ENCODE peak calls at places on chromosomes 7 and 10, in four cellular contexts. R is stomach, Z is prostate gland, O is GM10248. J is an unnamed sample.

GRCh38 chr10:17669185-17669872 is 25.4 kb downstream of the STAM start:
- DNase-seq in R (no peak), Z (no peak), O (peak; percentile 26), J (no peak)

GRCh38 chr10:110425684-110426293 is 71.9 kb upstream of the DUSP5 start:
- DNase-seq in R (no peak), Z (no peak), O (peak; percentile 70), J (no peak)

GRCh38 chr10:33107953-33108352 is 149.9 kb upstream of the ITGB1 start:
- DNase-seq in R (no peak), Z (no peak), O (no peak), J (no peak)

GRCh38 chr10:23106508-23106907 is 11.1 kb downstream of the MSRB2 start:
- DNase-seq in R (no peak), Z (no peak), O (no peak), J (no peak)

GRCh38 chr7:81213394-81213793 is 294.5 kb upstream of the SEMA3C start:
- DNase-seq in R (no peak), Z (no peak), O (no peak), J (no peak)

GRCh38 chr10:109740436-109740835 is 182.9 kb downstream of the XPNPEP1 start:
- DNase-seq in R (no peak), Z (no peak), O (no peak), J (no peak)

GRCh38 chr7:151279868-151280267 is 31.4 kb upstream of the SMARCD3 start:
- DNase-seq in R (no peak), Z (no peak), O (no peak), J (no peak)

GRCh38 chr10:49062229-49062628 is 53.1 kb downstream of the VSTM4 start:
- DNase-seq in R (no peak), Z (no peak), O (no peak), J (no peak)

GRCh38 chr7:34327681-34328080 is 330.3 kb upstream of the NPSR1 start:
- DNase-seq in R (no peak), Z (no peak), O (no peak), J (no peak)

GRCh38 chr7:47330026-47330425 is 251.9 kb downstream of the TNS3 start:
- DNase-seq in R (no peak), Z (no peak), O (no peak), J (no peak)

GRCh38 chr7:80273327-80273726 is 138.7 kb downstream of the GNAI1 start:
- DNase-seq in R (no peak), Z (no peak), O (no peak), J (no peak)

GRCh38 chr7:41612386-41612785 is 90.5 kb downstream of the INHBA start:
- DNase-seq in R (no peak), Z (no peak), O (no peak), J (no peak)

GRCh38 chr7:80387634-80388033 is 124.2 kb downstream of the GNAT3 start:
- DNase-seq in R (no peak), Z (no peak), O (no peak), J (no peak)

GRCh38 chr7:26627871-26628270 is 236.5 kb downstream of the SKAP2 start:
- DNase-seq in R (no peak), Z (no peak), O (no peak), J (no peak)

GRCh38 chr10:102347236-102347828 is 48.2 kb upstream of the NFKB2 start:
- DNase-seq in R (peak; percentile 63), Z (peak; percentile 27), O (peak; percentile 25), J (no peak)

GRCh38 chr10:11045995-11046394 is 28.3 kb downstream of the CELF2 start:
- DNase-seq in R (no peak), Z (no peak), O (no peak), J (no peak)

GRCh38 chr10:97842658-97843295 is 6.9 kb upstream of the GOLGA7B start:
- DNase-seq in R (no peak), Z (no peak), O (no peak), J (no peak)

GRCh38 chr10:77780180-77780579 is 142.6 kb upstream of the KCNMA1 start:
- DNase-seq in R (peak; percentile 10), Z (no peak), O (no peak), J (no peak)

GRCh38 chr7:126578338-126578737 is 674.4 kb downstream of the GRM8 start:
- DNase-seq in R (no peak), Z (no peak), O (no peak), J (no peak)

GRCh38 chr10:119871881-119872609 is 598 bp downstream of the MCMBP start:
- DNase-seq in R (peak; percentile 65), Z (peak; percentile 33), O (peak; percentile 59), J (no peak)

GRCh38 chr7:55044791-55045190 is 26.0 kb downstream of the EGFR start:
- DNase-seq in R (no peak), Z (peak; percentile 39), O (no peak), J (no peak)

GRCh38 chr10:124624875-124625274 is 119.3 kb downstream of the FAM53B start:
- DNase-seq in R (no peak), Z (peak; percentile 58), O (no peak), J (no peak)

GRCh38 chr10:124627851-124628675 is 116.1 kb downstream of the FAM53B start:
- DNase-seq in R (no peak), Z (no peak), O (no peak), J (no peak)

GRCh38 chr10:124625831-124626238 is 118.3 kb downstream of the FAM53B start:
- DNase-seq in R (no peak), Z (no peak), O (no peak), J (no peak)

GRCh38 chr10:124628676-124629021 is 115.5 kb downstream of the FAM53B start:
- DNase-seq in R (no peak), Z (no peak), O (no peak), J (no peak)

DNA sequence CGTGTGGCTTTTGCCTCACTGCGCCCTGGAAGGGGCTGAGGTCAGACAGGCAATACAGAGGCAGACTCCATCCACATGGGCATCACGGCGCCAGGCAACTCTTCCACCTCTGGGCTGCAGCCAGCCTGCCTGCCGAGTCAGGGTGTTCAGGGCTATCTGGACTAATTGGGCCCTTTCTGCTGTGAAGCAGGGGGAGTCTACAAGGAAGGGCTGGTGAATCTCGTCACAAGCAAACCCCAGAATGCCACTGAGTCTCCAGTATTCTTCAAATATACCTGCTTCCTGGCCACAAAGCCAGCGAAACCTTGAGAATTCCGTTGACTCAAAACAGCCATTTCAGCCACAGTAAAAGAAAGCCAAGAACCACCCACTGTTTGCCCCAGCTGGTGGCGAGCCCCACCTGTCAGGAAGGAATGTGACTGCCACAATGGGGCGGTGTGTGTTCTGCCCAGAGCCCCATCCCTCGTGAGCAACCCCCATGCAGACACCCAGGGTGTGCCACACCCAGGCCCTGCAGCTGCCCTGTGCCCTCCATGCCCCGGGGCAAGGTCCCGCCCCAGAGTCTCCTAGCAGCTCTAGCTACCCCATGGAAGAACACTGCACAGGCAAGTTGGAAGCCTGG is 117.3 kb downstream of the FAM53B start:
- DNase-seq in R (peak; percentile 69), Z (no peak), O (no peak), J (no peak)
- TF ChIP-seq CTCF in R (no peak), Z (no peak), O (no peak), J (no peak)

GRCh38 chr7:137304624-137305235 is 38.8 kb downstream of the PTN start:
- DNase-seq in R (no peak), Z (no peak), O (no peak), J (no peak)
- TF ChIP-seq CTCF in R (no peak), Z (no peak), O (no peak), J (no peak)

GRCh38 chr7:51224811-51225581 is 91.6 kb downstream of the COBL start:
- DNase-seq in R (peak; percentile 87), Z (peak; percentile 50), O (no peak), J (no peak)
- TF ChIP-seq CTCF in R (no peak), Z (peak; percentile 56), O (no peak), J (no peak)

GRCh38 chr10:80444646-80445319 is 9.3 kb upstream of the TSPAN14 start:
- DNase-seq in R (peak; percentile 63), Z (peak; percentile 56), O (peak; percentile 76), J (no peak)

GRCh38 chr10:80442879-80443278 is 11.2 kb upstream of the TSPAN14 start:
- DNase-seq in R (no peak), Z (no peak), O (no peak), J (no peak)

GRCh38 chr10:80444124-80444523 is 10.0 kb upstream of the TSPAN14 start:
- DNase-seq in R (no peak), Z (no peak), O (no peak), J (no peak)

GRCh38 chr10:80441831-80442230 is 12.3 kb upstream of the TSPAN14 start:
- DNase-seq in R (no peak), Z (no peak), O (no peak), J (no peak)

DNA sequence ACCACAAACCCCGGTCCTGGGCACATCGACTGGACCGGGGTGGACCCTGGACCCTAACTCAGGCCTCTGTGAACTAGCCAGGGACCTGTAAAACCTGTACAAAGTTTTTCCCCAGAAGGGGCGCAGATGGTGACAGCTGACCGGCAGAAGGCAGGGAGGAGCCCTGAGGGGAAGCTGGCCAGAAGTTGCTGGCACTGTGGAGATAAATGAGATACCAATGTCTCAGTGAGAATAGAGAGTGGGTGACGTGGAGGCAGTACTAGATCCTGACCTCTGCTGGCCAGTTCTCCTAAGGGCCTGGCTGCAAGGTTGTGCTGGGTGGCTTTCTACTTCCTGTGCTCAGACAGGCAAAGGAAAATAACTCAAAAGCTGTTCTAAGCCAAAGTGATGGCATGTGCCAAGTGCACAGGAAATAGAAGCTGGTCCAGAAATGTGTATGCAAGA is 10.6 kb upstream of the TSPAN14 start:
- DNase-seq in R (no peak), Z (peak; percentile 40), O (peak; percentile 45), J (no peak)
- TF ChIP-seq CTCF in R (no peak), Z (peak; percentile 49), O (peak; percentile 54), J (no peak)

DNA sequence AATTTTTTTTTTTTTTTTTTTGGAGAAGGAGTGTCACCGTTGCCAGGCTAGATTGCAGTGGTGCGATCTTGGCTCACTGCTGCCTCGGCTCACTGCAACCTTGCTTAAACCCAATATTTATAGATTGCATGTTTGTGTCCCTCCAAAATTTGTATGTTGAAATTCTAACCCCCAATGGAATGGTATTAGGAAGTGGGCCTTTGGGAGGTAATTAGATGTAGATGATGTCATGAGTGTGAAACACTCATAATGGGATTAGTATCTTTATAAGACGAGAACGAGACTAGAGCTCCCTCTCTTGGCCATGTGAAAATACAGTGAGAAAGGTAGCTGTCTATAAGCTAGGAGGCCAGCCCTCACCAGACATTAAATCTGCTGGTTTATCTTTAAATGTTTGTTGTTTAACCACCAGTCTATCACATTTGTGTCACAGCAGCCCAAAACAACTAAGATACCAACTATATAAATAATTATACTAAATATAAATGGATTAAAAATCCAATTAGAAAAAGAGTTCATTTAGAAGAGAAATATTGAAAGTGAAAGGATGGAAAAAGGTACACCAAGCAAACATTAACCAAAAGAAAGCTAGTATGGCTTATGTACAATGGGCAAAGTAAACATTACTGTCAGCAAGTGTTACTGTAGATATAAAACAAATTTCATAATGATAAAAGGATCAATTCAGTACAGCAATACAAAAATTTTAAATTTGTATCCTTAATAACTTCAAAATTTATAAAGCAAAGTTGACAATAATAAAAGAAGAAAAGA is 9.3 kb downstream of the TCAF1 start:
- DNase-seq in R (no peak), Z (no peak), O (no peak), J (no peak)
- TF ChIP-seq CTCF in R (no peak), Z (no peak), O (peak; percentile 56), J (no peak)

GRCh38 chr7:105013818-105014724 is at the start of gene KMT2E:
- DNase-seq in R (peak; percentile 92), Z (peak; percentile 82), O (peak; percentile 80), J (peak; percentile 42)
- TF ChIP-seq CTCF in R (no peak), Z (no peak), O (no peak), J (no peak)

GRCh38 chr7:148084138-148084537 is 506.4 kb upstream of the C7orf33 start:
- DNase-seq in R (peak; percentile 52), Z (peak; percentile 49), O (no peak), J (no peak)
- TF ChIP-seq CTCF in R (no peak), Z (peak; percentile 56), O (peak; percentile 76), J (no peak)

J was measured in omental fat pad.